ENCODE peak calls at places on chromosomes 16 and 17, in seven cellular contexts. X, G, W, S, Z, Y and U are unnamed samples.

GRCh38 chr17:4177732-4178131 is 34.7 kb downstream of the CYB5D2 start:
- DNase-seq in Z (no peak), Y (no peak), G (no peak), W (no peak), X (no peak), S (no peak), U (no peak)

GRCh38 chr16:12600116-12600515 is 203.6 kb downstream of the CPPED1 start:
- DNase-seq in Y (no peak), G (no peak), W (no peak), X (no peak), Z (no peak), S (no peak), U (no peak)

GRCh38 chr16:87332150-87332549 is 15.0 kb upstream of the C16orf95 start:
- DNase-seq in Z (peak), Y (no peak), W (peak), S (no peak), G (no peak), X (no peak), U (no peak)

GRCh38 chr16:68284847-68285246 is 20.5 kb downstream of the SLC7A6 start:
- DNase-seq in W (no peak), X (no peak), Y (peak), G (no peak), S (no peak), Z (no peak), U (no peak)

GRCh38 chr16:71255721-71256120 is 25.2 kb upstream of the HYDIN start:
- DNase-seq in S (no peak), Z (no peak), Y (no peak), W (no peak), X (no peak), G (no peak), U (no peak)

GRCh38 chr17:73340093-73340596 is 28.3 kb upstream of the CDC42EP4 start:
- DNase-seq in Z (no peak), G (peak), Y (no peak), S (no peak), W (no peak), X (peak), U (peak)

GRCh38 chr17:41717408-41718286 is 5.5 kb downstream of the GAST start:
- DNase-seq in W (peak), X (no peak), Z (no peak), G (no peak), Y (peak), S (no peak), U (no peak)

GRCh38 chr17:77733576-77734296 is 224.8 kb upstream of the TNRC6C start:
- DNase-seq in W (no peak), G (peak), Y (no peak), X (no peak), S (peak), Z (no peak), U (no peak)

GRCh38 chr17:73005360-73005759 is 87.1 kb downstream of the SLC39A11 start:
- DNase-seq in X (no peak), Z (no peak), G (no peak), Y (no peak), S (no peak), W (no peak), U (no peak)

GRCh38 chr17:72264682-72265405 is 144.0 kb downstream of the SOX9 start:
- DNase-seq in G (no peak), X (no peak), Z (no peak), W (no peak), Y (no peak), S (no peak), U (no peak)

GRCh38 chr17:77598241-77598620 is 360.3 kb upstream of the TNRC6C start:
- DNase-seq in S (no peak), Y (no peak), X (no peak), W (no peak), G (no peak), Z (no peak), U (no peak)

GRCh38 chr17:48055531-48056245 is 7.5 kb downstream of the NFE2L1 start:
- DNase-seq in W (no peak), Z (no peak), X (no peak), S (no peak), G (no peak), Y (no peak), U (no peak)

GRCh38 chr17:73546770-73547345 is 97.4 kb downstream of the SDK2 start:
- DNase-seq in Z (no peak), W (peak), X (peak), S (no peak), G (no peak), Y (no peak), U (no peak)

GRCh38 chr16:85898521-85899442 is at the start of gene IRF8:
- DNase-seq in S (peak), W (peak), X (peak), Y (peak), G (peak), Z (peak), U (no peak)

GRCh38 chr17:4956493-4957061 is 5.7 kb downstream of the ENO3 start:
- DNase-seq in W (no peak), S (no peak), Y (no peak), Z (no peak), X (no peak), G (no peak), U (no peak)

GRCh38 chr16:79632289-79632688 is 31.8 kb upstream of the MAF start:
- DNase-seq in Z (no peak), W (no peak), G (no peak), Y (no peak), S (no peak), X (no peak), U (no peak)

GRCh38 chr16:1530883-1531637 is 2.4 kb upstream of the TMEM204 start:
- DNase-seq in W (peak), S (no peak), Z (no peak), X (peak), Y (no peak), G (peak), U (no peak)

GRCh38 chr16:59593256-59593655 is 859.1 kb upstream of the GOT2 start:
- DNase-seq in Z (no peak), X (no peak), Y (no peak), G (no peak), W (no peak), S (no peak), U (no peak)

GRCh38 chr17:21370430-21370829 is 5.7 kb upstream of the KCNJ12 start:
- DNase-seq in G (no peak), W (no peak), Y (no peak), S (no peak), X (peak), Z (no peak), U (no peak)

GRCh38 chr16:57156351-57156703 is 29.5 kb downstream of the PSME3IP1 start:
- DNase-seq in G (no peak), S (no peak), Z (no peak), W (no peak), X (no peak), Y (peak), U (no peak)

GRCh38 chr16:4410335-4411075 is 5.9 kb downstream of the CORO7 start:
- DNase-seq in X (no peak), S (no peak), Y (peak), G (no peak), Z (no peak), W (peak), U (no peak)

GRCh38 chr16:69865701-69866100 is 85.4 kb upstream of the CLEC18A start:
- DNase-seq in G (no peak), X (no peak), W (no peak), Z (no peak), Y (no peak), S (no peak), U (peak)

GRCh38 chr16:57084257-57084770 is 8.1 kb upstream of the CPNE2 start:
- DNase-seq in G (peak), Y (peak), W (peak), S (peak), Z (peak), X (peak), U (peak)

GRCh38 chr16:2819179-2819938 is 2.3 kb downstream of the PRSS21 start:
- DNase-seq in X (no peak), G (no peak), Y (no peak), W (no peak), Z (no peak), S (no peak), U (no peak)

GRCh38 chr17:73786286-73786743 is 142.1 kb upstream of the SDK2 start:
- DNase-seq in S (no peak), Y (no peak), X (no peak), Z (no peak), G (no peak), W (no peak), U (no peak)

DNA sequence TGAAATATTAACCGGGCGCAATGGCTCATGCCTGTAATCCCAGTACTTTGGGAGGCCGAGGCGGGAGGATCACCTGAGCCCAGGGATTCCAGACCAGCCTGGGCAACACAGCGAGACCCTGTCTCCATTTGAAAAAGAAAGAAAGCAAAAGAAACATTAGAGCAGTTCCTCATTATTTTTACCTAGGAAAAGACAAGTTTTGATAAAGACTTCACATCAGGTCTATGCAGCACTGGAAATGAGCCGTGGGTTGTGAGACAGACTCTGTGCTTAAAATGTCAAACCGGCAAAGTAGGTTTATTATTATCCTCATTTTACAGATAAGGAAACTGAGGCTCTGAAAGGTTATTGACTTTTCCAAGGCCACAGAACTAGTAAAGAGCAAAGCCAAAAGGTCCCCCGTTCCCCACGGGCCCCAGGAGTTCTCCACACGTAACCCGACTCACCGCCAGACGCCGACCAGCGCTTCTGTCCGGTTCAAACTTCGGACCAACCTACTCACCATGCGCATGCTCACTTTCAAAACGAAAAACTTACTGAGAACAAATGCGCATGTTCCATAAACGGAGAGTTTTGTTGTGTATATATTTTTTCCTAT is 393 bp downstream of the TUBD1 start:
- DNase-seq in W (no peak), Z (no peak), Y (no peak), G (no peak), X (no peak), S (no peak), U (no peak)
- TF ChIP-seq POLR2A in W (no peak), Z (no peak), Y (no peak), G (no peak), X (no peak), S (no peak), U (peak)

DNA sequence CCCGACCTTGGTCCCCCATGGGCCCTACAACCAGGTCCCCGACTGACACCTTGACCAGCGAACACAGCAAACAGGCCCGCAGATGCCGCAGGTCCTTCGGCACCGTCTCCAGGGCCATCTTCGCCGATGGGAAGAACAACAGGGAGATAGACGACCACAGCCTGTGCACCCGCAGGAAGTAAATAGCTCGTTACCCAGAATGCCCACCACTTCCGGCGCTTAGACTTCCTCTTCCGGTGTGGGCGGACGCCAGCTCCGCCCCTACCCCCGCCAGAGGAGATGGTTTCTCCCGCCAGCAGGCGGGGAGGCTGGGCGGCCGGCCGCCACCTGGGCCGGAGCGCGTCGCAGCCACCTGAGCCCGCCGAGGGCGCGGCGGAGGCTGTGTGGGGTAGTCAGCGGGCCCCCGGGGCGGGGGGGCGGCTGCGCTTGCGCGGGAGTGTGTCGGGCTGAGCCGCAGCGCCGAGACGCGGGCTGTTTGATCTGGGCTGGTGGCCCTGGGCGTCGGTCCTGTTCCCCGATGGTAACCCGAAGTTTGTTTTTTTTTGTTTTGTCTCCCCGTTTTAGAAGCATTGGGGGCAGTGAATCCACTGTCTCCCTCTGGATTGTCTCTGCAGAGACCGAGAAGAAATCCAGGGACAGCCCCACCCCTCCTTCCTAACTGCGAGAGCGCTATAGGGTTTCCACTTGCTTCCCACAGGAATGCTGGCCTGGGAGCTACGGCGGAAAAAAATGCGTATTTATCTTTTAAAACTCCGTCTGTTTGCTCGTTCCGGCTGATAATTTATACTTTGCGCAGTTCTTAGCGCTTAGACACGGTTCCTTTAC is at the start of gene SUPT4H1:
- DNase-seq in S (peak), X (peak), Y (peak), Z (peak), W (peak), G (peak), U (peak)
- TF ChIP-seq POLR2A in S (peak), X (peak), Y (peak), Z (peak), W (peak), G (peak), U (peak)

GRCh38 chr17:76586741-76587487 is 1.3 kb upstream of the ST6GALNAC2 start:
- DNase-seq in S (no peak), X (no peak), W (peak), Z (no peak), Y (no peak), G (no peak), U (no peak)

GRCh38 chr17:76588182-76588581 is 2.5 kb upstream of the ST6GALNAC2 start:
- DNase-seq in G (peak), W (no peak), X (no peak), S (no peak), Y (no peak), Z (peak), U (no peak)

GRCh38 chr17:76585048-76585648 is 512 bp downstream of the ST6GALNAC2 start:
- DNase-seq in G (no peak), X (no peak), W (no peak), Y (no peak), S (no peak), Z (peak), U (no peak)

GRCh38 chr17:76584427-76585047 is 1.1 kb downstream of the ST6GALNAC2 start:
- DNase-seq in X (no peak), Z (no peak), W (no peak), G (no peak), Y (no peak), S (no peak), U (no peak)

GRCh38 chr17:76585649-76586593 is at the start of gene ST6GALNAC2:
- DNase-seq in G (peak), X (peak), Z (peak), W (peak), Y (peak), S (no peak), U (peak)
- TF ChIP-seq POLR2A in G (peak), X (peak), Z (peak), W (peak), Y (no peak), S (no peak), U (peak)

DNA sequence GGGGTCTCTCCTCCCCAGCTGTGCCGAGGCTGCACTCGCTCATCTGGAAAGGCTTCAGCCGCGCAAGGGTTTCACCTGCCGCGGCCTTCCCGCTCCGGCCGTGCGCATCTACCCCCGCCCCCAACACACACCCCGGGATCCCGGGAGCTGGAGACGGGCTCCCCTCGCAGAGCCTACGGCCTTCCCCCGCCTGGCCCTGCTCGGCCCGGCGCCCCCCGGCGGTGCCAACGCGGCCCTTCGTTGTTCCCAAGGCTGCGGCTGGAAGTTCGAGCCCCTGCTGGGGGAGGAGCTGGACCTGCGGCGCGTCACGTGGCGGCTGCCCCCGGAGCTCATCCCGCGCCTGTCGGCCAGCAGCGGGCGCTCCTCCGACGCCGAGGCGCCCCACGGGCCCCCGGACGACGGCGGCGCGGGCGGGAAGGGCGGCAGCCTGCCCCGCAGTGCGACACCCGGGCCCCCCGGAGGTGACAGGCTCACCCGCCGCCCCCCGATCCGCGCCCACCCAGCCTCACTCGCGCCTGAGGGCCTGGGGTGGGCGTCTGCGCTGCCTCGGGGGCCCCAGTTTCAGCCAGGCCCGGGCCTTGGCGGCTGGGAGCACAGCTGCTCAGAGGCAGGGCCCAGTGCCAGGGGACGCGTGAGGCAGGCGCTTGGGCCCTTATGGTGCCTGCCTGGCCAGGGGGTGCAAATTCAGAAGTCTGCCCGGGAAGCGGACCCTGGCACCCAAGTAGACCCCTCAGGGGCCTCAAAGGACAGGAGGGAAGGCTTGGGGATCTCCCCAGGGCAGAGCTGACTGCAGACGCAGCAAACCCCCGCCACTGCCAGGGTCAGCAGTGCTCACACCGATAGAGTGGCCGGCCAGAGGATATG is 11.2 kb downstream of the GALK1 start:
- DNase-seq in Z (peak), G (peak), S (no peak), Y (no peak), W (no peak), X (peak), U (no peak)
- TF ChIP-seq POLR2A in Z (peak), G (peak), S (no peak), Y (no peak), W (no peak), X (no peak), U (no peak)

GRCh38 chr17:50428831-50429424 is 2.9 kb downstream of the ACSF2 start:
- DNase-seq in S (no peak), W (peak), Z (peak), G (no peak), Y (no peak), X (peak), U (no peak)
- TF ChIP-seq POLR2A in S (no peak), W (peak), Z (no peak), G (no peak), Y (no peak), X (no peak), U (no peak)